ENCODE peak calls at places on chromosomes 2 and 18, in ten cellular contexts. Z is activated CD8-positive, alpha-beta memory T cell treated with anti-CD3 and anti-CD28 coated beads for 48 hours; W is endothelial cell; T is BE2C; R is A549; D is Right ventricle myocardium inferior; S is hypothalamus; I is KBM-7; Q is astrocyte of the hippocampus; C is fibroblast of mammary gland. O is an unnamed sample.

GRCh38 chr2:233261819-233262555 is 10.5 kb downstream of the ATG16L1 start:
- DNase-seq in Z (no peak), W (no peak), T (no peak), R (no peak), D (no peak), S (no peak), I (no peak), Q (no peak), C (no peak), O (no peak)

GRCh38 chr2:60516826-60517225 is 36.6 kb downstream of the BCL11A start:
- DNase-seq in Z (no peak), W (no peak), T (no peak), R (no peak), D (no peak), S (no peak), I (no peak), Q (no peak), C (no peak), O (no peak)

GRCh38 chr2:146981921-146982320 is 862.9 kb upstream of the ACVR2A start:
- DNase-seq in Z (no peak), W (no peak), T (no peak), R (no peak), D (no peak), S (no peak), I (no peak), Q (peak; percentile 62), C (peak; percentile 42), O (no peak)

GRCh38 chr2:239979243-239980023 is 45.7 kb downstream of the NDUFA10 start:
- DNase-seq in Z (no peak), W (peak; percentile 72), T (peak; percentile 89), R (no peak), D (peak; percentile 55), S (peak; percentile 49), I (no peak), Q (peak; percentile 75), C (peak; percentile 52), O (no peak)

GRCh38 chr18:2134364-2134763 is 436.9 kb downstream of the METTL4 start:
- DNase-seq in Z (no peak), W (no peak), T (no peak), R (no peak), D (no peak), S (no peak), I (no peak), Q (no peak), C (no peak), O (no peak)

GRCh38 chr2:206378835-206379234 is 64.5 kb upstream of the ADAM23 start:
- DNase-seq in Z (no peak), W (no peak), T (no peak), R (no peak), D (no peak), S (no peak), I (no peak), Q (peak; percentile 39), C (peak; percentile 11), O (no peak)

GRCh38 chr2:105556366-105556765 is 157.5 kb upstream of the FHL2 start:
- DNase-seq in Z (no peak), W (no peak), T (no peak), R (no peak), D (no peak), S (no peak), I (no peak), Q (no peak), C (no peak), O (no peak)

GRCh38 chr2:231612199-231613053 is 19.8 kb downstream of the TEX44 start:
- DNase-seq in Z (peak; percentile 84), W (peak; percentile 90), T (peak; percentile 90), R (peak; percentile 92), D (peak; percentile 96), S (peak; percentile 88), I (peak; percentile 96), Q (peak; percentile 96), C (peak; percentile 96), O (peak; percentile 95)

GRCh38 chr18:54261894-54262293 is 7.4 kb upstream of the POLI start:
- DNase-seq in Z (no peak), W (no peak), T (no peak), R (no peak), D (no peak), S (no peak), I (peak; percentile 11), Q (no peak), C (no peak), O (no peak)

GRCh38 chr18:22098563-22098989 is 70.8 kb upstream of the GATA6 start:
- DNase-seq in Z (no peak), W (no peak), T (no peak), R (peak; percentile 4), D (no peak), S (no peak), I (no peak), Q (no peak), C (no peak), O (no peak)

O was measured in MCF 10A.